ENCODE peak calls at places on chromosomes 7 and 10, in five cellular contexts. X is suprapubic skin, V is IMR-90, I is HAP-1, O is neuronal stem cell. Z is an unnamed sample.

GRCh38 chr10:60434418-60435046 is 44.9 kb upstream of the ANK3 start:
- DNase-seq in X (no peak), O (peak; percentile 40), V (peak; percentile 74), I (peak; percentile 78), Z (no peak)

GRCh38 chr7:96910484-96910883 is 94.9 kb upstream of the DLX6 start:
- DNase-seq in V (no peak), O (no peak), X (no peak), I (no peak), Z (no peak)

GRCh38 chr7:15544050-15544449 is 17.8 kb downstream of the AGMO start:
- DNase-seq in V (no peak), I (no peak), O (no peak), X (no peak), Z (no peak)

GRCh38 chr10:49539320-49539885 is 482 bp upstream of the ERCC6 start:
- DNase-seq in X (no peak), O (peak; percentile 45), V (peak; percentile 52), I (no peak), Z (peak; percentile 56)

GRCh38 chr10:73889014-73889413 is 14.7 kb upstream of the CAMK2G start:
- DNase-seq in O (no peak), X (no peak), I (no peak), V (peak; percentile 78), Z (peak; percentile 80)

GRCh38 chr10:3803884-3804741 is 19.1 kb upstream of the KLF6 start:
- DNase-seq in O (no peak), X (no peak), V (peak; percentile 13), I (no peak), Z (no peak)

GRCh38 chr10:132934953-132935352 is 7.4 kb downstream of the CFAP46 start:
- DNase-seq in V (no peak), X (no peak), O (no peak), I (no peak), Z (no peak)

GRCh38 chr7:106768324-106768751 is 96.7 kb upstream of the PIK3CG start:
- DNase-seq in V (no peak), O (no peak), X (no peak), I (no peak), Z (no peak)

GRCh38 chr7:70913924-70914323 is 218.0 kb upstream of the GALNT17 start:
- DNase-seq in I (no peak), O (no peak), V (no peak), X (no peak), Z (no peak)

GRCh38 chr7:90720970-90721768 is 125.0 kb downstream of the CDK14 start:
- DNase-seq in O (no peak), X (no peak), V (peak; percentile 72), I (no peak), Z (no peak)

GRCh38 chr10:102675887-102676616 is 31.8 kb downstream of the TRIM8 start:
- DNase-seq in V (peak; percentile 98), X (no peak), I (peak; percentile 42), O (peak; percentile 40), Z (no peak)

GRCh38 chr7:106418526-106418925 is 133.7 kb upstream of the NAMPT start:
- DNase-seq in V (peak; percentile 41), X (no peak), I (no peak), O (no peak), Z (no peak)

GRCh38 chr10:18737841-18738240 is 78.6 kb downstream of the ARL5B start:
- DNase-seq in O (no peak), X (no peak), I (no peak), V (peak; percentile 95), Z (no peak)

GRCh38 chr10:33180390-33180789 is 154.1 kb downstream of the NRP1 start:
- DNase-seq in I (no peak), O (no peak), X (no peak), V (peak; percentile 68), Z (no peak)

GRCh38 chr7:42440951-42441350 is 203.9 kb upstream of the GLI3 start:
- DNase-seq in O (no peak), I (no peak), X (no peak), V (no peak), Z (no peak)

GRCh38 chr10:90983940-90984549 is 63.2 kb upstream of the ANKRD1 start:
- DNase-seq in X (no peak), O (no peak), V (no peak), I (no peak), Z (no peak)

GRCh38 chr7:45697576-45698136 is 123.5 kb downstream of the ADCY1 start:
- DNase-seq in X (peak; percentile 26), O (no peak), I (no peak), V (peak; percentile 57), Z (no peak)

GRCh38 chr10:75397571-75397921 is 4.0 kb downstream of the ZNF503 start:
- DNase-seq in X (no peak), I (no peak), V (no peak), O (peak; percentile 20), Z (no peak)

GRCh38 chr7:52569151-52569550 is 466.3 kb upstream of the POM121L12 start:
- DNase-seq in X (no peak), O (no peak), I (no peak), V (no peak), Z (no peak)

GRCh38 chr7:137932881-137933269 is 69.0 kb downstream of the CREB3L2 start:
- DNase-seq in X (no peak), V (peak; percentile 77), O (no peak), I (no peak), Z (no peak)

GRCh38 chr10:129785536-129785981 is 178.5 kb downstream of the EBF3 start:
- DNase-seq in V (no peak), O (no peak), I (no peak), X (no peak), Z (no peak)

GRCh38 chr10:132136097-132136521 is 50.6 kb upstream of the DPYSL4 start:
- DNase-seq in X (no peak), I (no peak), V (no peak), O (no peak), Z (peak; percentile 49)

GRCh38 chr7:73828107-73828803 is 2.5 kb upstream of the CLDN4 start:
- DNase-seq in V (peak; percentile 64), X (no peak), I (no peak), O (no peak), Z (no peak)

GRCh38 chr7:132757778-132758177 is 181.5 kb upstream of the PLXNA4 start:
- DNase-seq in X (no peak), I (no peak), V (no peak), O (no peak), Z (no peak)

GRCh38 chr7:98869374-98870070 is at the start of gene TMEM130:
- DNase-seq in X (no peak), I (no peak), V (no peak), O (no peak), Z (peak; percentile 34)

GRCh38 chr10:88209837-88210552 is 346.6 kb downstream of the PTEN start:
- DNase-seq in O (no peak), V (peak; percentile 58), I (peak; percentile 85), X (no peak), Z (no peak)

GRCh38 chr7:33186187-33186586 is 56.8 kb downstream of the BBS9 start:
- DNase-seq in O (no peak), I (no peak), X (no peak), V (peak; percentile 72), Z (no peak)

GRCh38 chr10:17375936-17376584 is 78.3 kb downstream of the ST8SIA6 start:
- DNase-seq in V (peak; percentile 2), X (no peak), I (no peak), O (no peak), Z (no peak)

GRCh38 chr7:2001601-2002442 is 230.9 kb downstream of the MAD1L1 start:
- DNase-seq in I (no peak), O (peak; percentile 8), V (no peak), X (peak; percentile 62), Z (peak; percentile 9)

GRCh38 chr7:155560982-155561686 is 14.8 kb upstream of the CNPY1 start:
- DNase-seq in V (no peak), X (no peak), O (no peak), I (no peak), Z (no peak)

GRCh38 chr10:95236068-95236903 is 42.2 kb downstream of the ACSM6 start:
- DNase-seq in O (no peak), I (no peak), V (peak; percentile 81), X (no peak), Z (no peak)

GRCh38 chr7:15123901-15124300 is 221.3 kb upstream of the DGKB start:
- DNase-seq in O (no peak), V (no peak), X (no peak), I (no peak), Z (no peak)

GRCh38 chr10:92265687-92266258 is 25.1 kb downstream of the CPEB3 start:
- DNase-seq in X (no peak), I (no peak), O (no peak), V (no peak), Z (no peak)

GRCh38 chr10:58993480-58994221 is 182.8 kb upstream of the PHYHIPL start:
- DNase-seq in I (no peak), X (no peak), V (no peak), O (no peak), Z (no peak)

GRCh38 chr10:111107023-111107422 is 30.2 kb downstream of the ADRA2A start:
- DNase-seq in V (no peak), X (no peak), O (no peak), I (no peak), Z (no peak)

GRCh38 chr10:71077143-71077581 is 135.2 kb upstream of the UNC5B start:
- DNase-seq in O (no peak), X (peak; percentile 77), V (no peak), I (no peak), Z (no peak)

GRCh38 chr10:132007681-132008080 is 26.0 kb upstream of the BNIP3 start:
- DNase-seq in O (no peak), V (no peak), I (no peak), X (no peak), Z (no peak)

GRCh38 chr7:68980011-68980410 is 618.3 kb upstream of the AUTS2 start:
- DNase-seq in I (no peak), X (no peak), V (no peak), O (no peak), Z (no peak)

GRCh38 chr10:68082815-68083395 is 7.8 kb upstream of the HERC4 start:
- DNase-seq in V (peak; percentile 67), I (peak; percentile 48), X (no peak), O (no peak), Z (no peak)

GRCh38 chr10:107565014-107565413 is 400.5 kb upstream of the SORCS1 start:
- DNase-seq in O (no peak), X (no peak), V (no peak), I (no peak), Z (no peak)
- H3K9me3 ChIP-seq in O (no peaks in the 10 kb centered on the region), X (peaks cover 5% of the 10 kb centered on the region), V (peaks cover 3% of the 10 kb centered on the region), I (no peaks in the 10 kb centered on the region), Z (no peaks in the 10 kb centered on the region)

GRCh38 chr7:57198801-57199200 is 66.6 kb upstream of the ZNF479 start:
- DNase-seq in O (no peak), I (no peak), X (no peak), V (no peak), Z (no peak)
- H3K4me3 ChIP-seq in O (no peak overlapping the region), I (no peak overlapping the region), X (no peak overlapping the region), V (no peak overlapping the region), Z (no peak overlapping the region)

GRCh38 chr10:15865304-15865703 is 5.0 kb upstream of the MINDY3 start:
- DNase-seq in V (no peak), I (no peak), X (no peak), O (no peak), Z (no peak)
- H3K27me3 ChIP-seq in V (peaks cover 6% of the 10 kb centered on the region), I (peaks cover 4% of the 10 kb centered on the region), X (peaks cover 77% of the 10 kb centered on the region), O (no peaks in the 10 kb centered on the region), Z (peaks cover 2% of the 10 kb centered on the region)

GRCh38 chr10:66931340-66931948 is 5.6 kb downstream of the LRRTM3 start:
- DNase-seq in I (peak; percentile 65), O (peak; percentile 61), X (no peak), V (peak; percentile 77), Z (no peak)
- H3K9me3 ChIP-seq in I (no peaks in the 10 kb centered on the region), O (no peaks in the 10 kb centered on the region), X (no peaks in the 10 kb centered on the region), V (no peaks in the 10 kb centered on the region), Z (no peaks in the 10 kb centered on the region)

GRCh38 chr7:21893401-21893800 is 52.3 kb downstream of the CDCA7L start:
- DNase-seq in I (no peak), V (no peak), X (no peak), O (no peak), Z (no peak)
- H3K4me3 ChIP-seq in I (no peak overlapping the region), V (no peak overlapping the region), X (no peak overlapping the region), O (no peak overlapping the region), Z (no peak overlapping the region)